ENCODE peak calls at places on chromosomes 11 and 22, in ten cellular contexts. G is heart left ventricle; Q is Peyer's patch; B is aorta; U is psoas muscle; R is kidney epithelial cell; D is naive thymus-derived CD4-positive, alpha-beta T cell; T is H9; N is adrenal gland; M is testis. S is an unnamed sample.

GRCh38 chr11:99693941-99694492 is 673.3 kb downstream of the CNTN5 start:
- DNase-seq in G (no peak), Q (no peak), B (no peak), U (no peak), R (peak; percentile 21), D (no peak), T (no peak), N (peak; percentile 18), M (no peak), S (no peak)

GRCh38 chr11:33893711-33894401 is 2.0 kb upstream of the LMO2 start:
- DNase-seq in G (no peak), Q (no peak), B (no peak), U (no peak), R (no peak), D (peak; percentile 73), T (no peak), N (peak; percentile 24), M (no peak), S (no peak)

GRCh38 chr11:69922596-69923111 is 103.4 kb upstream of the FGF3 start:
- DNase-seq in G (no peak), Q (peak; percentile 37), B (peak; percentile 22), U (peak; percentile 22), R (no peak), D (no peak), T (no peak), N (no peak), M (no peak), S (no peak)

GRCh38 chr11:71488968-71489265 is 35.9 kb downstream of the NADSYN1 start:
- DNase-seq in G (no peak), Q (no peak), B (no peak), U (no peak), R (no peak), D (no peak), T (no peak), N (no peak), M (no peak), S (no peak)

GRCh38 chr22:42437488-42438292 is 5.5 kb upstream of the NFAM1 start:
- DNase-seq in G (peak; percentile 72), Q (peak; percentile 83), B (peak; percentile 87), U (peak; percentile 86), R (no peak), D (peak; percentile 78), T (peak; percentile 84), N (peak; percentile 63), M (peak; percentile 82), S (peak; percentile 68)

GRCh38 chr11:7332451-7332850 is 80.7 kb downstream of the SYT9 start:
- DNase-seq in G (no peak), Q (no peak), B (no peak), U (no peak), R (no peak), D (no peak), T (no peak), N (no peak), M (no peak), S (no peak)

GRCh38 chr22:39954584-39955055 is 5.6 kb upstream of the TMA7B start:
- DNase-seq in G (no peak), Q (no peak), B (no peak), U (no peak), R (peak; percentile 35), D (no peak), T (no peak), N (no peak), M (peak; percentile 70), S (no peak)

GRCh38 chr11:110028904-110029303 is 64.3 kb upstream of the ZC3H12C start:
- DNase-seq in G (no peak), Q (no peak), B (no peak), U (no peak), R (no peak), D (no peak), T (no peak), N (no peak), M (no peak), S (no peak)

GRCh38 chr11:83521647-83522596 is 235.8 kb upstream of the CCDC90B start:
- DNase-seq in G (no peak), Q (no peak), B (no peak), U (no peak), R (no peak), D (no peak), T (peak; percentile 60), N (no peak), M (no peak), S (no peak)

GRCh38 chr22:19167106-19167869 is 11.2 kb downstream of the SLC25A1 start:
- DNase-seq in G (no peak), Q (no peak), B (no peak), U (no peak), R (no peak), D (no peak), T (no peak), N (no peak), M (no peak), S (no peak)

GRCh38 chr22:20203142-20204099 is 52.6 kb upstream of the CCDC188 start:
- DNase-seq in G (peak; percentile 49), Q (peak; percentile 85), B (no peak), U (no peak), R (peak; percentile 31), D (no peak), T (peak; percentile 72), N (peak; percentile 43), M (peak; percentile 21), S (peak; percentile 41)

GRCh38 chr11:94127632-94128031 is 1.0 kb upstream of the PANX1 start:
- DNase-seq in G (no peak), Q (no peak), B (no peak), U (no peak), R (no peak), D (no peak), T (no peak), N (no peak), M (no peak), S (no peak)

GRCh38 chr11:2688381-2689231 is 11.2 kb downstream of the KCNQ1OT1 start:
- DNase-seq in G (no peak), Q (peak; percentile 46), B (peak; percentile 34), U (peak; percentile 41), R (no peak), D (no peak), T (no peak), N (peak; percentile 15), M (no peak), S (no peak)

GRCh38 chr11:107576497-107577086 is 11.1 kb upstream of the ALKBH8 start:
- DNase-seq in G (no peak), Q (no peak), B (peak; percentile 60), U (peak; percentile 56), R (no peak), D (peak; percentile 37), T (no peak), N (peak; percentile 43), M (peak; percentile 82), S (no peak)

GRCh38 chr11:120932305-120932905 is 91.5 kb upstream of the TBCEL start:
- DNase-seq in G (no peak), Q (no peak), B (no peak), U (no peak), R (no peak), D (no peak), T (no peak), N (no peak), M (no peak), S (no peak)

DNA sequence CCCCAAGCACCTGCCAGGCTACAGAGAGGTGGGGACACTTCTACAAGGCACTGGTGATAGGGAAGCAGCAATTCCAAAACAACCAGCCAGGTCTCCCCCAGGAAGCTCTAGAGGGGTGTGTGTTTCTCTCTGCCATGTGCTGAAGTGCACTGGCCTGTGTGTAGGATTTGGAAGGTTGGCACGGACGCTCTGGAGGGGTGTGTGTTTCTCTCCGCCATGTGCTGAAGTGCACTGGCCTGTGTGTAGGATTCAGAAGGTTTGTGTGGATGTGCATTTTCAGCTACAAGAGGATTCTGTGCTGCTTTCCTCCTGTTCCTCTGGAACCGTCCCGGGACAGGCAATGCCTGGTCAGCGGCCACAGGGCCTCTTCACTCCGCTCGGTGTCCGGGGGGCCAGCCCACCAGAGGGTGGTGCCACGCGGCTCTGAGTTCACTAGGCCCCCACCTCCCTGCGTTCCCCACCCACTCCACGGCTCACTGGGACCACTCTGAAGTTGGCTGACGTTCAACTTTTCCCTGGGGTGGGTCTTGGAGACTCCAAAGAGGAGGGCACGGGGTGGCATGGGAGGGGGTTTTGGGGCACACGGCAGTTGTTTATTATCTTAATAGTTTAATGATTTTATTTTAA is 552.8 kb downstream of the BRD1 start:
- DNase-seq in G (no peak), Q (no peak), B (no peak), U (no peak), R (no peak), D (no peak), T (no peak), N (no peak), M (no peak), S (no peak)
- H3K27me3 ChIP-seq in G (peaks cover 6% of the 10 kb centered on the region), Q (no peaks in the 10 kb centered on the region), B (peaks cover 1% of the 10 kb centered on the region), U (no peaks in the 10 kb centered on the region), R (no peaks in the 10 kb centered on the region), D (no peaks in the 10 kb centered on the region), T (peaks cover 5% of the 10 kb centered on the region), N (no peaks in the 10 kb centered on the region), M (no peaks in the 10 kb centered on the region), S (peaks cover 81% of the 10 kb centered on the region)

GRCh38 chr22:22460060-22460459 is 48.5 kb downstream of the ZNF280B start:
- DNase-seq in G (no peak), Q (no peak), B (no peak), U (no peak), R (no peak), D (no peak), T (peak; percentile 68), N (no peak), M (no peak), S (no peak)
- H3K27me3 ChIP-seq in G (peaks cover 13% of the 10 kb centered on the region), Q (no peaks in the 10 kb centered on the region), B (no peaks in the 10 kb centered on the region), U (peaks cover 7% of the 10 kb centered on the region), R (no peaks in the 10 kb centered on the region), D (no peaks in the 10 kb centered on the region), T (peaks cover 11% of the 10 kb centered on the region), N (peaks cover 13% of the 10 kb centered on the region), M (no peaks in the 10 kb centered on the region), S (peaks cover 72% of the 10 kb centered on the region)

GRCh38 chr11:134278356-134278755 is 2.2 kb downstream of the GLB1L3 start:
- DNase-seq in G (no peak), Q (no peak), B (no peak), U (no peak), R (no peak), D (no peak), T (no peak), N (no peak), M (no peak), S (no peak)
- H3K27me3 ChIP-seq in G (peaks cover 53% of the 10 kb centered on the region), Q (no peaks in the 10 kb centered on the region), B (no peaks in the 10 kb centered on the region), U (peaks cover 2% of the 10 kb centered on the region), R (peaks cover 39% of the 10 kb centered on the region), D (no peaks in the 10 kb centered on the region), T (no peaks in the 10 kb centered on the region), N (peaks cover 61% of the 10 kb centered on the region), M (no peaks in the 10 kb centered on the region), S (peaks cover 91% of the 10 kb centered on the region)

DNA sequence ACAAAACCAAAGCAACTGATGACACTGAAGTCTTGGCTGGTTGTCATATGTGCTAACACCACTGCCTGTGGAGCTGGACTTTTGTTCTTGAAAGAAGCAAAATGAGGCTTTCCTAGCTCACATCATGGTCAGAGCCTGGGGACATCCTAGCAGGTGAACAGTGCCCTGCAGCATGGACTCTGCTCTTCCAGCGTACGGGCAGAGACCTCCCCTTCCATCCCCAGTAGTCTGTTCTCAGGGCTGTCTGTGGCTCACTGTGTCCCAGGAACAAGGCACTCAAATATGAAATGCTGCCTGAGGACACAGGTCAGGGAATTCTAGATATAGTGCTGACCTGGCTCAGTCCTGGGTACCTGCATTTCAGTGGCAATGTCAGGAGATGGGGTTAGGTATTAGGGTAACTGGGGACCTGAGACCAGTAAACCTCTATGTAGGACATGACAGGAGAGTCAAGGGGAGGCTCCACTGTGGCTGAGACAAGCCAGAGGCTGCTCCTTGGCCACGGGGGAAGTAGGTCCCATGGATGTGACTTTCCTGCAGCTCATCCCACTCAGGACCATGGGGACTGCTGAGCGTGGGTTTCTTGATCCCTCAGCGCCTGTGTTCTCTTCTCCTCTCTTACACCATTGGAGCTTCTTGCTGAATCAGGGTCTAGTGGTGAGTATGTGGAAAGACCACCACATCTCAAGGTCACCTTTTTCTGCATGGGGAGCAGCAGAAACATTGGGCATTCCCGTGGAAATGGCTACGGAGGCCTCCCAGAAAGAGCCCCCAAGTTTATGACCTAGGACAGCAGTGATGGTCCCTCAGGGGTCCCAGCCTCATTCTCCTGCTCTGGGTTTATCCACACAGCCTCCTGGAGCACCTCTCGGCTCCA is 80.1 kb downstream of the ZNF280B start:
- DNase-seq in G (no peak), Q (no peak), B (no peak), U (no peak), R (no peak), D (no peak), T (no peak), N (no peak), M (no peak), S (no peak)
- H3K27me3 ChIP-seq in G (no peaks in the 10 kb centered on the region), Q (no peaks in the 10 kb centered on the region), B (no peaks in the 10 kb centered on the region), U (no peaks in the 10 kb centered on the region), R (peaks cover 6% of the 10 kb centered on the region), D (no peaks in the 10 kb centered on the region), T (peaks cover 67% of the 10 kb centered on the region), N (no peaks in the 10 kb centered on the region), M (no peaks in the 10 kb centered on the region), S (peaks cover 83% of the 10 kb centered on the region)

S was measured in left ventricle myocardium inferior.